ENCODE peak calls at places on chromosomes 6 and 20, in four cellular contexts. U is astrocyte, I is sigmoid colon, A is lung. H is an unnamed sample.

GRCh38 chr20:25024171-25024570 is 31.6 kb upstream of the APMAP start:
- DNase-seq in A (no peak), U (no peak), I (peak; percentile 50), H (no peak)

GRCh38 chr6:56814308-56814707 is 140.6 kb upstream of the BEND6 start:
- DNase-seq in I (no peak), U (no peak), A (no peak), H (peak; percentile 19)

GRCh38 chr6:79170915-79171314 is 63.6 kb downstream of the HMGN3 start:
- DNase-seq in A (no peak), I (no peak), U (peak; percentile 88), H (no peak)

GRCh38 chr6:139037490-139037889 is 8.9 kb downstream of the ABRACL start:
- DNase-seq in U (peak; percentile 87), I (no peak), A (no peak), H (no peak)

GRCh38 chr20:25380945-25381614 is 9.6 kb downstream of the ABHD12 start:
- DNase-seq in A (no peak), I (no peak), U (no peak), H (no peak)

GRCh38 chr20:38001981-38002380 is 31.3 kb downstream of the TTI1 start:
- DNase-seq in A (no peak), I (no peak), U (peak; percentile 30), H (no peak)

GRCh38 chr20:32707691-32708581 is 34.2 kb upstream of the C20orf203 start:
- DNase-seq in U (peak; percentile 59), A (no peak), I (no peak), H (no peak)

GRCh38 chr6:159107451-159108260 is 61.5 kb upstream of the FNDC1 start:
- DNase-seq in A (no peak), I (no peak), U (no peak), H (no peak)

GRCh38 chr6:16684896-16685554 is 76.2 kb downstream of the ATXN1 start:
- DNase-seq in A (no peak), I (no peak), U (peak; percentile 89), H (no peak)

GRCh38 chr6:45933855-45934254 is 81.8 kb downstream of the CLIC5 start:
- DNase-seq in I (no peak), U (peak; percentile 50), A (no peak), H (no peak)

GRCh38 chr6:80217799-80218198 is 111.3 kb downstream of the BCKDHB start:
- DNase-seq in I (peak; percentile 87), A (no peak), U (no peak), H (no peak)

GRCh38 chr6:144262470-144263369 is 22.4 kb upstream of the UTRN start:
- DNase-seq in U (no peak), I (no peak), A (no peak), H (peak; percentile 8)

GRCh38 chr6:34108159-34108558 is 37.7 kb downstream of the GRM4 start:
- DNase-seq in U (no peak), I (no peak), A (no peak), H (no peak)

GRCh38 chr6:11460001-11460668 is 77.4 kb upstream of the TMEM170B start:
- DNase-seq in I (no peak), A (no peak), U (peak; percentile 11), H (peak; percentile 18)

GRCh38 chr20:57104711-57105110 is 161.7 kb downstream of the BMP7 start:
- DNase-seq in A (no peak), U (no peak), I (no peak), H (no peak)

GRCh38 chr20:61640171-61640570 is 388.1 kb downstream of the CDH4 start:
- DNase-seq in U (peak; percentile 78), A (no peak), I (no peak), H (no peak)

GRCh38 chr20:10487354-10488115 is 52.4 kb downstream of the SLX4IP start:
- DNase-seq in I (no peak), A (no peak), U (peak; percentile 59), H (no peak)

GRCh38 chr6:30356519-30356918 is 11.6 kb downstream of the RPP21 start:
- DNase-seq in I (no peak), A (no peak), U (no peak), H (no peak)

GRCh38 chr6:113777601-113778000 is 79.5 kb upstream of the MARCKS start:
- DNase-seq in I (no peak), A (no peak), U (no peak), H (no peak)

GRCh38 chr20:23305098-23305497 is 45.5 kb upstream of the NXT1 start:
- DNase-seq in U (peak; percentile 38), A (no peak), I (peak; percentile 69), H (no peak)

GRCh38 chr20:839626-840025 is 6.1 kb downstream of the FAM110A start:
- DNase-seq in I (no peak), U (no peak), A (no peak), H (no peak)

GRCh38 chr6:49906511-49906910 is 40.2 kb upstream of the CRISP1 start:
- DNase-seq in I (no peak), U (no peak), A (no peak), H (no peak)

GRCh38 chr6:113359155-113360140 is 497.7 kb upstream of the MARCKS start:
- DNase-seq in U (peak; percentile 92), A (no peak), I (no peak), H (no peak)

GRCh38 chr6:149846321-149846720 is 17.8 kb downstream of the LRP11 start:
- DNase-seq in A (peak; percentile 60), U (peak; percentile 93), I (peak; percentile 73), H (peak; percentile 86)

GRCh38 chr6:33763483-33763882 is 16.8 kb upstream of the IP6K3 start:
- DNase-seq in A (no peak), I (no peak), U (no peak), H (no peak)

GRCh38 chr6:16420715-16421461 is 182.5 kb downstream of the GMPR start:
- DNase-seq in I (no peak), U (peak; percentile 47), A (no peak), H (peak; percentile 54)

GRCh38 chr20:53088786-53089185 is 116.6 kb downstream of the TSHZ2 start:
- DNase-seq in I (no peak), U (no peak), A (no peak), H (no peak)

GRCh38 chr20:46375771-46376170 is 30.6 kb downstream of the ELMO2 start:
- DNase-seq in A (no peak), I (no peak), U (peak; percentile 60), H (peak; percentile 12)

GRCh38 chr6:170522565-170523183 is 30.4 kb downstream of the PSMB1 start:
- DNase-seq in A (no peak), U (no peak), I (no peak), H (peak; percentile 12)

DNA sequence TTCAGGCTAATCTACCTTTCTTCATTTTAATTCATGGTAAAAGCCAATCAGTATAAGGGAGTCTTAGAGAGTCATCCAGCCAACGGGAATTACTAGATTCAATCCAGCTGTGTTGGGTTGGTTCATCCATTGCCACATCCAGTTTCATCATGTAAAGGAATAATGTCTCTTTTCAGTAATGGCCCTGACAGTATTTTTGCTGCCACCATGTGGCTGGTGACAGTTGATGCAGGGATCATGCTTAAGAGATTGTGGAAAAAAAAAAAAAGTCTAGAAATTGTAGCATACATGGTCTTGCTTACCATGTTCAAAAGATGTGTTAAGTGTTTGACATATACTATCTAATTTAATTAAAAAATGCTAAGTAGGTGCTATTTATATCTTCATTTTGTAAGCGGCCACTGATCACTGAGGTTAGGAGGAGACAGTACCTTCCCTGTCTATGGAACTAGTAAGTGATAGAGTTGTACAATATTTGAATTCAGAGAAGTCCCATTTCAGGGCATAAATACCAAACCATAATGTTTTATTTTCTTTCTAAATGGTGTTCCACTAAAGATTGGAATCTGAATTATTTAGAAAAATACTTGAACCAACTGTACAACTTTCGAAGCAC is 135.9 kb downstream of the KHDRBS2 start:
- DNase-seq in I (no peak), U (no peak), A (no peak), H (peak; percentile 47)
- TF ChIP-seq CTCF in I (no peak), U (peak; percentile 47), A (peak; percentile 13), H (peak; percentile 67)

GRCh38 chr6:167861424-167861823 is 34.7 kb downstream of the AFDN start:
- DNase-seq in A (no peak), U (no peak), I (no peak), H (no peak)
- H3K4me1 ChIP-seq in A (peaks cover 23% of the 10 kb centered on the region), U (peaks cover 23% of the 10 kb centered on the region), I (no peaks in the 10 kb centered on the region), H (peaks cover 29% of the 10 kb centered on the region)

GRCh38 chr20:48352042-48352441 is 475.8 kb downstream of the PREX1 start:
- DNase-seq in I (no peak), A (no peak), U (no peak), H (no peak)

GRCh38 chr20:48348022-48348421 is 479.8 kb downstream of the PREX1 start:
- DNase-seq in A (no peak), U (no peak), I (no peak), H (no peak)

GRCh38 chr20:48352628-48353027 is 475.2 kb downstream of the PREX1 start:
- DNase-seq in I (no peak), U (no peak), A (no peak), H (no peak)

GRCh38 chr20:48349673-48350072 is 478.1 kb downstream of the PREX1 start:
- DNase-seq in U (no peak), I (no peak), A (no peak), H (no peak)

DNA sequence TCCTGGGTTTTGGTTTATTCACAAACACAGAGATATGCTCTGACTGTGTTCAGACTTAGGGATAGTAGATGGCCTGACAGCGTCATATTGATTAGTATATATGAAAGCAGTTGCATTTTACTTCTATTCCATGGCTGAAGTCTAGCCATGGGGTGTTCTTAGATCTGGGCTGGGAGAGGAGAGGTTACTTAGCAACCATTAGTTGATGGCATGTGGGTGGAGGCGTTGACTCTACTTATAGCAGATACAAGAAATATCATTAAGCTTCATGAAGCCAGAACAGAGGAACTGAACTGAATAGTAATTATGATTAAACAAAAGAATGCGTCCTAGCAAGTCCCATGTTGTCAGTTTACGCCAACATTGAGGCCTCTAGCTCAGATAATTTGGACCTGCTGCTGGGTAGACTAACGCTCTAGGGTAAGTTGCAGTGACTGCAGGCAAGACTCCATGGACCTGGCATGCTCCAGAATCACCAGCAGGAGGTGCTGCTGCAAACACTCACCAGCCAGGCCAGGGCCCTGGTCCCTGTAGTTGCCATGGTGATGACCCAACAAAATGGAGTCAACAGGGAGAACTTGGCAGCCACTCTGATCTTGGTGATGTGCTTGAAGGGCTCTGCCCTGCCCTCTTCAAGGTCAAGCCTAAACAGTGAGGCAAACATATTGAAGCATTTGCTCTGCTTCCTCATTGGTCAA is 477.4 kb downstream of the PREX1 start:
- DNase-seq in A (no peak), U (no peak), I (no peak), H (peak; percentile 22)
- TF ChIP-seq CTCF in A (no peak), U (no peak), I (no peak), H (peak; percentile 55)

DNA sequence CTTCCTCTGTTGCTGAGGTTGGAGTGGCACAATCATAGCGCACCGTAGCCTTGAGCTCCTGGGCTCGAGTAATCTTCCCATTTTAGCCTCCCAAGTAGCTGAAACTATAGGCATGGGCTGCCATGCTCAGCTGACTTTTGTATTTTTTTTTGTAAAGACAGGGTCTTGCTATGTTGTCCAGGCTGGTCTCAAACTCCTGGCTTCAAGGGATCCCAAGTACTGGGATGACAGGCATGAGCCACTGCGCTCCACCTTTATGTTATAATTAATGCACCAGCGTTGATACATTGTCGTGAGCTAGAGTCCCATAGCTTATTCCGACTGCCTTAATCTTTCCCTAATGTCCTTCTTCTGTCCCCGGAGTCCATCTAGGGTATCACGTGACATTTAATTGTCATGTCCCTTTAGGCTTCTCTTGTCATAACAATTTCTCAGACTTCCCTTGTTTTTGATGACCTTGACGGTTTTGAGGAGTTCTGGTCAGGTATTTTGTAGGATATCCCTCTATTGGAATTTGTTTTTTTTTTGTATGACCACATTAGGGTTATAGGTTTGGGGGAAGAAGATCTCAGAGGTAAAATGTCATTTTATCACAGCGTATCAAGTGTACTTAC is 63.9 kb downstream of the CEBPB start:
- DNase-seq in U (no peak), I (no peak), A (no peak), H (no peak)
- H3K4me1 ChIP-seq in U (peaks cover 10% of the 10 kb centered on the region), I (no peaks in the 10 kb centered on the region), A (no peaks in the 10 kb centered on the region), H (peaks cover under 1% of the 10 kb centered on the region)